ENCODE peak calls at places on chromosomes 4 and X, in six cellular contexts. P, T, W, A, V and U are unnamed samples. For H3K36me3 and H3K4me1, the result is how much of the 10 kb centered on the place peaks cover.

GRCh38 chr4:67658302-67658701 is 42.7 kb downstream of the UBA6 start:
- DNase-seq in V (no peak), P (no peak), A (no peak), T (no peak), W (no peak), U (no peak)

GRCh38 chr4:92580816-92581215 is 277.1 kb downstream of the GRID2 start:
- DNase-seq in T (no peak), W (no peak), V (no peak), P (no peak), A (no peak), U (no peak)

GRCh38 chr4:1503583-1504471 is 97.6 kb upstream of the NKX1-1 start:
- DNase-seq in V (peak), W (no peak), A (no peak), T (no peak), P (no peak), U (peak)

GRCh38 chrX:71911023-71911730 is 532 bp downstream of the NHSL2 start:
- DNase-seq in P (peak), T (no peak), A (peak), W (peak), V (no peak), U (no peak)

GRCh38 chr4:152255437-152255836 is 280.5 kb downstream of the FBXW7 start:
- DNase-seq in P (no peak), T (no peak), V (no peak), A (peak), W (no peak), U (no peak)

GRCh38 chr4:88158360-88159136 is at the start of gene ABCG2:
- DNase-seq in P (peak), V (no peak), W (peak), A (peak), T (no peak), U (peak)

GRCh38 chrX:16512401-16512776 is 137.6 kb upstream of the S100G start:
- DNase-seq in T (no peak), A (no peak), P (no peak), V (no peak), W (no peak), U (no peak)

GRCh38 chrX:68175569-68175968 is 257.7 kb downstream of the OPHN1 start:
- DNase-seq in T (no peak), A (no peak), W (no peak), P (no peak), V (no peak), U (no peak)

GRCh38 chr4:8286719-8287355 is 17.3 kb downstream of the HTRA3 start:
- DNase-seq in W (peak), V (no peak), A (no peak), T (no peak), P (peak), U (no peak)

GRCh38 chrX:40093586-40093985 is 4.2 kb downstream of the BCOR start:
- DNase-seq in V (no peak), W (no peak), P (no peak), T (no peak), A (no peak), U (no peak)

GRCh38 chr4:143186634-143187033 is 1.9 kb downstream of the USP38 start:
- DNase-seq in V (no peak), P (no peak), W (no peak), T (no peak), A (peak), U (no peak)

GRCh38 chr4:38983756-38984647 is 48.2 kb downstream of the TMEM156 start:
- DNase-seq in P (no peak), T (no peak), W (no peak), V (no peak), A (no peak), U (no peak)

GRCh38 chrX:109619816-109620215 is 5.2 kb downstream of the KCNE5 start:
- DNase-seq in V (no peak), T (no peak), W (no peak), A (no peak), P (no peak), U (no peak)

GRCh38 chr4:64756016-64756415 is 346.8 kb upstream of the TECRL start:
- DNase-seq in V (no peak), W (no peak), T (no peak), A (no peak), P (no peak), U (no peak)

GRCh38 chr4:157045507-157046127 is 30.3 kb upstream of the GLRB start:
- DNase-seq in A (no peak), V (no peak), P (no peak), W (no peak), T (no peak), U (no peak)

GRCh38 chrX:107629533-107629909 is 1.2 kb downstream of the PRPS1 start:
- DNase-seq in A (no peak), P (no peak), T (no peak), W (no peak), V (no peak), U (no peak)

GRCh38 chrX:120109378-120109777 is 6.3 kb downstream of the RHOXF1 start:
- DNase-seq in V (no peak), A (no peak), P (no peak), W (no peak), T (no peak), U (no peak)

GRCh38 chr4:74504212-74504611 is 59.3 kb downstream of the AREG start:
- DNase-seq in T (no peak), W (no peak), V (no peak), P (no peak), A (no peak), U (no peak)

GRCh38 chr4:149521611-149522010 is 294.0 kb downstream of the IQCM start:
- DNase-seq in V (no peak), A (no peak), T (no peak), P (no peak), W (no peak), U (no peak)

GRCh38 chr4:10706236-10706635 is 21.7 kb upstream of the CLNK start:
- DNase-seq in T (no peak), V (no peak), W (no peak), A (no peak), P (no peak), U (no peak)

GRCh38 chrX:15549189-15550012 is 48.8 kb downstream of the BMX start:
- DNase-seq in A (no peak), V (no peak), W (no peak), P (no peak), T (no peak), U (no peak)

GRCh38 chr4:149997881-149998421 is 80.3 kb upstream of the DCLK2 start:
- DNase-seq in T (no peak), V (no peak), A (no peak), W (no peak), P (no peak), U (no peak)

GRCh38 chr4:177484613-177485021 is 42.4 kb upstream of the AGA start:
- DNase-seq in P (no peak), V (no peak), T (no peak), A (no peak), W (no peak), U (no peak)

GRCh38 chr4:7903686-7904085 is 36.0 kb downstream of the AFAP1 start:
- DNase-seq in A (no peak), V (no peak), P (no peak), W (no peak), T (no peak), U (no peak)

GRCh38 chr4:36613999-36614398 is 332.6 kb downstream of the DTHD1 start:
- DNase-seq in P (no peak), T (no peak), V (no peak), W (no peak), A (no peak), U (no peak)

GRCh38 chr4:21454196-21454595 is 494.4 kb downstream of the KCNIP4 start:
- DNase-seq in A (no peak), T (no peak), P (no peak), W (no peak), V (no peak), U (no peak)

GRCh38 chrX:72100824-72101351 is 30.8 kb downstream of the RTL5 start:
- DNase-seq in V (no peak), P (no peak), W (no peak), T (no peak), A (peak), U (no peak)

GRCh38 chr4:42278709-42279324 is 118.5 kb upstream of the SHISA3 start:
- DNase-seq in T (no peak), V (no peak), P (no peak), W (no peak), A (no peak), U (no peak)

GRCh38 chr4:83535945-83536648 is at the start of gene GPAT3:
- DNase-seq in W (peak), V (peak), T (no peak), P (peak), A (peak), U (peak)

GRCh38 chrX:154540897-154541535 is 5.6 kb downstream of the G6PD start:
- DNase-seq in A (no peak), P (no peak), V (no peak), W (no peak), T (no peak), U (peak)
- H3K27ac ChIP-seq in A (peak), P (peak), V (no peak), W (peak), T (peak), U (peak)

DNA sequence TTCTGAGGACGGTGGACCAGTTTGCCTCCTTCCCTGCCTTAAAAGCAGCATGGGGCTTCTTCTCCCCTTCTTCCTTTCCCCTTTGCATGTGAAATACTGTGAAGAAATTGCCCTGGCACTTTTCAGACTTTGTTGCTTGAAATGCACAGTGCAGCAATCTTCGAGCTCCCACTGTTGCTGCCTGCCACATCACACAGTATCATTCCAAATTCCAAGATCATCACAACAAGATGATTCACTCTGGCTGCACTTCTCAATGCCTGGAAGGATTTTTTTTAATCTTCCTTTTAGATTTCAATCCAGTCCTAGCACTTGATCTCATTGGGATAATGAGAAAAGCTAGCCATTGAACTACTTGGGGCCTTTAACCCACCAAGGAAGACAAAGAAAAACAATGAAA is 255.3 kb downstream of the RAPGEF2 start:
- DNase-seq in W (no peak), T (no peak), P (no peak), V (no peak), A (no peak), U (no peak)
- H3K36me3 ChIP-seq in W (half or more), T (half or more), P (under half), V (under half), A (under half), U (half or more)

DNA sequence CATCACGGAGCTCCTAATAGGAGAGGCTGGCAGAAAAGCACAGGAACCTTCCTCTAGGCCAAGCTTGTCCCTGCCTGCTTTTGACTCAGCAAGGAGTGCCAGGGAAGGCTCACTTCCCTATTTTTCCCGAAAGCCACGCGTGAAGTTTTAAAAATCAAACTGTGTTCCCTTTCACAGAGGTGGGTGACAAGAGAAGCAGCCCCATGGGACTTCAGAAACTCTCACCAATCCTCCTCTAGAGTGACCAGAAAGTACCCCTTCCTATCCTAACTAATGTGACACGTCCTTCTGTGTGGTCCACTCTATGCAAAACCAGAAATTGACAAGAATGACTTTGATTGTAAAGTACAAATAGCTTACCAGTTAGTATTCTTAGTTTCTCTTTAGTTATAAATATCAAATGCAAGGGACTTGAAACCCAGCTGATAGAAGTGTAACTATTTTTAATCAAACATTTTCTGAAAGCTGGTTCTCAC is 41.9 kb downstream of the NFKB1 start:
- DNase-seq in P (no peak), W (no peak), A (no peak), T (no peak), V (no peak), U (no peak)
- H3K4me1 ChIP-seq in P (under half), W (under half), A (under half), T (under half), V (under half), U (under half)

DNA sequence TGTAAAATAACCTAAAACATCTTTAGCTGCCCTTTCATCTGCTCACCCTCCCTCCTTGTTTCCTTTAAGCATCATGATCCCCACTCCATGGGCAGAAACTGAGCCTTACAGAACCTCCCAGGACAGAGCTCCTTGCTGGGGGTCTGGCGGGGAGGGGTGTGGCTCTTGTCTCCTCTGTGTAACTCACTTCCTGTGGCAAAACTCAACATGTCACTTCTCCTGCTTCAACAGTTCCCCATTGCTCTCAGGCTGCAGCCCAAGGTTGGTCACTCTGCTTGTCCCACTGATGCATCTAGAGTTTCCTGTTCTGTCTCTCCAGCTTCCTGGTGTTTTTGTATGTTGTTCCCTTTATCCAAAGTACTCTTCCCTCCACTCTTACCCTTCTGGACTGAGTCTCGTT is 19.4 kb downstream of the TMEM31 start:
- DNase-seq in V (no peak), P (no peak), A (no peak), W (no peak), T (no peak), U (no peak)
- H3K27ac ChIP-seq in V (no peak), P (no peak), A (no peak), W (peak), T (peak), U (no peak)

DNA sequence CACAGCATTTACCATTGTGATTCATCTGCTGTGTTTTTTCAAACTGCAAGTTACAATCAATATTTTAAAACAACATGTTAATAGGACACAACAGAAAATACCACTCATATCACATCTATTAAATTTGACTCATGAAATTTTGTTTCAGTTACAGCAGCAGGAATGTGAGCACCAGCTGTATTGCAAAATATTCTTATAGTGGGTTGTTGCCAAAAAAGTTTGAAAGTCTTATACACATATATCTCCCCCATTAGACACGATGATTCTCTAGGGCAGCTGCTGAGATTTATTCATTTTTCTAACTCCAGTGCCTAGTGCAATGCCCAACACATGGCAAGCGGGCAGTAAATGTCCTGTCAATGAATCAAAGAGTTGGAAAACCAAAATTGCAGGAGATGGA is 26.6 kb upstream of the NKX3-2 start:
- DNase-seq in P (no peak), A (no peak), T (no peak), V (no peak), W (no peak), U (no peak)
- H3K36me3 ChIP-seq in P (under half), A (under half), T (half or more), V (under half), W (half or more), U (half or more)

GRCh38 chr4:2930135-2930805 is 32.9 kb downstream of the NOP14 start:
- DNase-seq in W (peak), T (no peak), A (no peak), V (no peak), P (no peak), U (peak)
- H3K4me1 ChIP-seq in W (under half), T (under half), A (under half), V (under half), P (under half), U (half or more)